ENCODE peak calls at places on chromosomes 1 and 21, in nine cellular contexts. One of them, this sample, is unnamed.

GRCh38 chr21:15343066-15343465 is 278.3 kb upstream of the NRIP1 start:
- DNase-seq in mesendoderm: no peak
- DNase-seq in CD8-positive, alpha-beta memory T cell: no peak
- DNase-seq in endodermal cell: no peak
- DNase-seq in tibial nerve: no peak
- DNase-seq in uterus: no peak
- DNase-seq in mammary epithelial cell: peak; percentile 44
- DNase-seq in HCT116: no peak
- DNase-seq in hepatocyte: no peak
- DNase-seq in this sample: no peak

GRCh38 chr21:31766895-31767294 is 35.0 kb upstream of the SCAF4 start:
- DNase-seq in mesendoderm: no peak
- DNase-seq in CD8-positive, alpha-beta memory T cell: no peak
- DNase-seq in uterus: no peak
- DNase-seq in HCT116: no peak
- DNase-seq in hepatocyte: no peak
- DNase-seq in mammary epithelial cell: no peak
- DNase-seq in endodermal cell: no peak
- DNase-seq in tibial nerve: no peak
- DNase-seq in this sample: no peak

GRCh38 chr21:39660191-39660590 is 47.5 kb downstream of the B3GALT5 start:
- DNase-seq in HCT116: no peak
- DNase-seq in CD8-positive, alpha-beta memory T cell: no peak
- DNase-seq in mesendoderm: no peak
- DNase-seq in uterus: no peak
- DNase-seq in mammary epithelial cell: no peak
- DNase-seq in tibial nerve: no peak
- DNase-seq in endodermal cell: peak; percentile 17
- DNase-seq in hepatocyte: peak; percentile 48
- DNase-seq in this sample: no peak

GRCh38 chr1:22966309-22966708 is 6.4 kb downstream of the LACTBL1 start:
- DNase-seq in CD8-positive, alpha-beta memory T cell: no peak
- DNase-seq in mammary epithelial cell: no peak
- DNase-seq in tibial nerve: no peak
- DNase-seq in mesendoderm: no peak
- DNase-seq in endodermal cell: no peak
- DNase-seq in uterus: no peak
- DNase-seq in hepatocyte: no peak
- DNase-seq in HCT116: no peak
- DNase-seq in this sample: no peak

GRCh38 chr1:186026946-186027345 is 292.8 kb downstream of the HMCN1 start:
- DNase-seq in tibial nerve: no peak
- DNase-seq in mesendoderm: no peak
- DNase-seq in endodermal cell: no peak
- DNase-seq in mammary epithelial cell: no peak
- DNase-seq in hepatocyte: no peak
- DNase-seq in CD8-positive, alpha-beta memory T cell: no peak
- DNase-seq in HCT116: no peak
- DNase-seq in uterus: no peak
- DNase-seq in this sample: no peak

GRCh38 chr1:73948021-73948420 is 250.0 kb downstream of the LRRIQ3 start:
- DNase-seq in mammary epithelial cell: no peak
- DNase-seq in hepatocyte: no peak
- DNase-seq in endodermal cell: no peak
- DNase-seq in HCT116: no peak
- DNase-seq in CD8-positive, alpha-beta memory T cell: no peak
- DNase-seq in tibial nerve: no peak
- DNase-seq in mesendoderm: no peak
- DNase-seq in uterus: no peak
- DNase-seq in this sample: no peak

GRCh38 chr1:37634554-37635308 is at the start of gene RSPO1:
- DNase-seq in tibial nerve: no peak
- DNase-seq in mesendoderm: peak; percentile 32
- DNase-seq in CD8-positive, alpha-beta memory T cell: no peak
- DNase-seq in hepatocyte: peak; percentile 21
- DNase-seq in endodermal cell: peak; percentile 73
- DNase-seq in uterus: peak; percentile 79
- DNase-seq in mammary epithelial cell: peak; percentile 10
- DNase-seq in HCT116: no peak
- DNase-seq in this sample: no peak

GRCh38 chr1:85224734-85225623 is 24.2 kb upstream of the SYDE2 start:
- DNase-seq in uterus: no peak
- DNase-seq in mesendoderm: peak; percentile 98
- DNase-seq in mammary epithelial cell: peak; percentile 60
- DNase-seq in endodermal cell: peak; percentile 89
- DNase-seq in tibial nerve: no peak
- DNase-seq in HCT116: no peak
- DNase-seq in hepatocyte: peak; percentile 73
- DNase-seq in CD8-positive, alpha-beta memory T cell: no peak
- DNase-seq in this sample: no peak

GRCh38 chr1:78222962-78223358 is 177.2 kb downstream of the GIPC2 start:
- DNase-seq in mesendoderm: no peak
- DNase-seq in CD8-positive, alpha-beta memory T cell: no peak
- DNase-seq in HCT116: no peak
- DNase-seq in tibial nerve: no peak
- DNase-seq in mammary epithelial cell: no peak
- DNase-seq in hepatocyte: no peak
- DNase-seq in endodermal cell: no peak
- DNase-seq in uterus: no peak
- DNase-seq in this sample: no peak

GRCh38 chr1:163290025-163290610 is 31.6 kb upstream of the NUF2 start:
- DNase-seq in mammary epithelial cell: no peak
- DNase-seq in hepatocyte: no peak
- DNase-seq in HCT116: no peak
- DNase-seq in uterus: no peak
- DNase-seq in CD8-positive, alpha-beta memory T cell: no peak
- DNase-seq in endodermal cell: no peak
- DNase-seq in mesendoderm: no peak
- DNase-seq in tibial nerve: no peak
- DNase-seq in this sample: no peak

GRCh38 chr1:174968750-174969244 is 30.9 kb upstream of the CACYBP start:
- DNase-seq in CD8-positive, alpha-beta memory T cell: peak; percentile 79
- DNase-seq in uterus: no peak
- DNase-seq in endodermal cell: no peak
- DNase-seq in HCT116: no peak
- DNase-seq in tibial nerve: no peak
- DNase-seq in hepatocyte: no peak
- DNase-seq in mesendoderm: no peak
- DNase-seq in mammary epithelial cell: peak; percentile 81
- DNase-seq in this sample: no peak

GRCh38 chr1:241579434-241579833 is 47.3 kb downstream of the KMO start:
- DNase-seq in CD8-positive, alpha-beta memory T cell: no peak
- DNase-seq in mammary epithelial cell: peak; percentile 21
- DNase-seq in endodermal cell: no peak
- DNase-seq in HCT116: no peak
- DNase-seq in tibial nerve: no peak
- DNase-seq in mesendoderm: no peak
- DNase-seq in uterus: no peak
- DNase-seq in hepatocyte: no peak
- DNase-seq in this sample: no peak

GRCh38 chr1:232620356-232620841 is 9.5 kb downstream of the SIPA1L2 start:
- DNase-seq in HCT116: no peak
- DNase-seq in CD8-positive, alpha-beta memory T cell: no peak
- DNase-seq in mesendoderm: peak; percentile 81
- DNase-seq in endodermal cell: peak; percentile 68
- DNase-seq in mammary epithelial cell: peak; percentile 45
- DNase-seq in tibial nerve: no peak
- DNase-seq in hepatocyte: peak; percentile 80
- DNase-seq in uterus: peak; percentile 34
- DNase-seq in this sample: no peak

GRCh38 chr21:46205121-46205520 is 20.9 kb upstream of the SPATC1L start:
- DNase-seq in hepatocyte: no peak
- DNase-seq in mesendoderm: no peak
- DNase-seq in uterus: no peak
- DNase-seq in mammary epithelial cell: no peak
- DNase-seq in tibial nerve: no peak
- DNase-seq in HCT116: no peak
- DNase-seq in CD8-positive, alpha-beta memory T cell: no peak
- DNase-seq in endodermal cell: no peak
- DNase-seq in this sample: no peak

GRCh38 chr1:100308777-100309176 is 42.8 kb downstream of the RTCA start:
- DNase-seq in mesendoderm: no peak
- DNase-seq in CD8-positive, alpha-beta memory T cell: no peak
- DNase-seq in hepatocyte: no peak
- DNase-seq in tibial nerve: no peak
- DNase-seq in uterus: no peak
- DNase-seq in HCT116: no peak
- DNase-seq in mammary epithelial cell: peak; percentile 70
- DNase-seq in endodermal cell: no peak
- DNase-seq in this sample: no peak

GRCh38 chr1:241557551-241558193 is 25.5 kb downstream of the KMO start:
- DNase-seq in mammary epithelial cell: no peak
- DNase-seq in HCT116: no peak
- DNase-seq in CD8-positive, alpha-beta memory T cell: no peak
- DNase-seq in uterus: no peak
- DNase-seq in mesendoderm: no peak
- DNase-seq in tibial nerve: no peak
- DNase-seq in hepatocyte: no peak
- DNase-seq in endodermal cell: no peak
- DNase-seq in this sample: no peak

GRCh38 chr1:244171241-244171985 is 120.3 kb downstream of the ZBTB18 start:
- DNase-seq in hepatocyte: no peak
- DNase-seq in HCT116: no peak
- DNase-seq in tibial nerve: no peak
- DNase-seq in endodermal cell: no peak
- DNase-seq in CD8-positive, alpha-beta memory T cell: no peak
- DNase-seq in mesendoderm: no peak
- DNase-seq in uterus: no peak
- DNase-seq in mammary epithelial cell: no peak
- DNase-seq in this sample: no peak

GRCh38 chr1:29639741-29640427 is 403.6 kb downstream of the PTPRU start:
- DNase-seq in tibial nerve: no peak
- DNase-seq in HCT116: peak; percentile 58
- DNase-seq in uterus: no peak
- DNase-seq in CD8-positive, alpha-beta memory T cell: no peak
- DNase-seq in endodermal cell: peak; percentile 47
- DNase-seq in hepatocyte: no peak
- DNase-seq in mesendoderm: peak; percentile 10
- DNase-seq in mammary epithelial cell: peak; percentile 81
- DNase-seq in this sample: no peak

GRCh38 chr1:94093996-94094395 is 27.0 kb downstream of the ABCA4 start:
- DNase-seq in mammary epithelial cell: no peak
- DNase-seq in endodermal cell: peak; percentile 67
- DNase-seq in CD8-positive, alpha-beta memory T cell: no peak
- DNase-seq in uterus: no peak
- DNase-seq in mesendoderm: no peak
- DNase-seq in tibial nerve: no peak
- DNase-seq in hepatocyte: no peak
- DNase-seq in HCT116: no peak
- DNase-seq in this sample: no peak

GRCh38 chr1:80403472-80403893 is 1397.0 kb upstream of the ADGRL4 start:
- DNase-seq in mammary epithelial cell: no peak
- DNase-seq in hepatocyte: no peak
- DNase-seq in tibial nerve: no peak
- DNase-seq in HCT116: no peak
- DNase-seq in mesendoderm: no peak
- DNase-seq in endodermal cell: no peak
- DNase-seq in uterus: no peak
- DNase-seq in CD8-positive, alpha-beta memory T cell: no peak
- DNase-seq in this sample: no peak

DNA sequence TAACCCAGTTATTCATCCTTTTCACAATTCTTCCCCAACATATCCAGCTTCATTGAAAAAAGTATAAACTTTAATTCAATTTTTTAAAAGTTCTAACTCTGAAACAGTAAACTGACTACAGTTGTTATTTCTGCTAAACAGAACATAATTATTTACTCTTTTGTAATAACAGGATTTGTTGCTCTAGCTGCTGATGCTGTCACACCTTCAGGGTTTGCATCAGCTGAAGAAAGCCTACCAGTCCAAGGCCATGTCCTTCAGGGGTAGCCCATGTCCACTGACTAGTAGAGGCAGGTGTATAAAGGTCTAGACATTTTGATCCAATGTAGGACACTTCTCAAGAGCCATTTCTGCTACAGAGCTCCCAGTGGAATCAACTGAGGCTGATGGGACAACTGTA is 107.7 kb downstream of the CDC42BPA start:
- DNase-seq in endodermal cell: no peak
- DNase-seq in hepatocyte: no peak
- DNase-seq in CD8-positive, alpha-beta memory T cell: no peak
- DNase-seq in tibial nerve: no peak
- DNase-seq in HCT116: no peak
- DNase-seq in uterus: no peak
- DNase-seq in mammary epithelial cell: no peak
- DNase-seq in mesendoderm: no peak
- DNase-seq in this sample: no peak
- H3K4me3 ChIP-seq in endodermal cell: no peak overlapping the region
- H3K4me3 ChIP-seq in hepatocyte: no peak overlapping the region
- H3K4me3 ChIP-seq in CD8-positive, alpha-beta memory T cell: no peak overlapping the region
- H3K4me3 ChIP-seq in tibial nerve: no peak overlapping the region
- H3K4me3 ChIP-seq in HCT116: no peak overlapping the region
- H3K4me3 ChIP-seq in uterus: no peak overlapping the region
- H3K4me3 ChIP-seq in mammary epithelial cell: no peak overlapping the region
- H3K4me3 ChIP-seq in mesendoderm: no peak overlapping the region
- H3K4me3 ChIP-seq in this sample: no peak overlapping the region

GRCh38 chr1:160634543-160635491 is 12.0 kb downstream of the SLAMF1 start:
- DNase-seq in tibial nerve: no peak
- DNase-seq in mammary epithelial cell: no peak
- DNase-seq in HCT116: no peak
- DNase-seq in hepatocyte: no peak
- DNase-seq in endodermal cell: no peak
- DNase-seq in mesendoderm: no peak
- DNase-seq in uterus: no peak
- DNase-seq in CD8-positive, alpha-beta memory T cell: no peak
- DNase-seq in this sample: no peak
- H3K4me1 ChIP-seq in tibial nerve: no peaks in the 10 kb centered on the region
- H3K4me1 ChIP-seq in mammary epithelial cell: no peaks in the 10 kb centered on the region
- H3K4me1 ChIP-seq in HCT116: no peaks in the 10 kb centered on the region
- H3K4me1 ChIP-seq in hepatocyte: peaks cover 33% of the 10 kb centered on the region
- H3K4me1 ChIP-seq in endodermal cell: peaks cover 17% of the 10 kb centered on the region
- H3K4me1 ChIP-seq in mesendoderm: peaks cover 35% of the 10 kb centered on the region
- H3K4me1 ChIP-seq in uterus: no peaks in the 10 kb centered on the region
- H3K4me1 ChIP-seq in CD8-positive, alpha-beta memory T cell: peaks cover 99% of the 10 kb centered on the region
- H3K4me1 ChIP-seq in this sample: peaks cover 92% of the 10 kb centered on the region

GRCh38 chr1:13702425-13703127 is 2.6 kb downstream of the PRDM2 start:
- DNase-seq in mesendoderm: no peak
- DNase-seq in hepatocyte: no peak
- DNase-seq in endodermal cell: no peak
- DNase-seq in CD8-positive, alpha-beta memory T cell: peak; percentile 80
- DNase-seq in HCT116: no peak
- DNase-seq in tibial nerve: no peak
- DNase-seq in mammary epithelial cell: no peak
- DNase-seq in uterus: no peak
- DNase-seq in this sample: peak; percentile 78
- H3K4me3 ChIP-seq in mesendoderm: no peak overlapping the region
- H3K4me3 ChIP-seq in hepatocyte: no peak overlapping the region
- H3K4me3 ChIP-seq in endodermal cell: no peak overlapping the region
- H3K4me3 ChIP-seq in CD8-positive, alpha-beta memory T cell: no peak overlapping the region
- H3K4me3 ChIP-seq in HCT116: no peak overlapping the region
- H3K4me3 ChIP-seq in tibial nerve: no peak overlapping the region
- H3K4me3 ChIP-seq in mammary epithelial cell: no peak overlapping the region
- H3K4me3 ChIP-seq in uterus: no peak overlapping the region
- H3K4me3 ChIP-seq in this sample: peak overlapping the region; percentile 32

DNA sequence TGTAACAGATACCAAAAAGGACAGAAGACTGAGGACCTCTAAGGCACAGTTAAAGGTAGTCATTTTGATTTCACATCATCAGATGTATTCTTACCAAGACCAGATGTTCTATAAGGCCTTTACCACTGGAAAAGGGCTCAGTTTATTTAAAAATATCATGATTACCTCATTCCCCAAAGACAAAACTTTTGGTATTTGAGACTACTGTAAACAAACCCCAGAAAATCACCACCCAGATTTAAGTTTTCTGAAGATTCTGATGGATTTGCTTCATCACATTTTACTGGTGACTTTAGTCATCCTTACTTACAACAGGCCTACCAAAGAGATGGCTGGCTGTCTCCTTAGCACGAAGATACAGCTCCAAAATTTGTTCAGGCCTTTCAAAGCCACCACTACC is 8.3 kb downstream of the ENAH start:
- DNase-seq in tibial nerve: no peak
- DNase-seq in HCT116: no peak
- DNase-seq in mesendoderm: no peak
- DNase-seq in uterus: no peak
- DNase-seq in CD8-positive, alpha-beta memory T cell: no peak
- DNase-seq in hepatocyte: no peak
- DNase-seq in mammary epithelial cell: no peak
- DNase-seq in endodermal cell: no peak
- DNase-seq in this sample: no peak
- H3K4me1 ChIP-seq in tibial nerve: no peaks in the 10 kb centered on the region
- H3K4me1 ChIP-seq in HCT116: no peaks in the 10 kb centered on the region
- H3K4me1 ChIP-seq in mesendoderm: no peaks in the 10 kb centered on the region
- H3K4me1 ChIP-seq in uterus: no peaks in the 10 kb centered on the region
- H3K4me1 ChIP-seq in CD8-positive, alpha-beta memory T cell: no peaks in the 10 kb centered on the region
- H3K4me1 ChIP-seq in hepatocyte: peaks cover 16% of the 10 kb centered on the region
- H3K4me1 ChIP-seq in mammary epithelial cell: no peaks in the 10 kb centered on the region
- H3K4me1 ChIP-seq in endodermal cell: peaks cover 6% of the 10 kb centered on the region
- H3K4me1 ChIP-seq in this sample: no peaks in the 10 kb centered on the region